ENCODE peak calls at places on chromosomes 2 and 18, in five cellular contexts. One of them, this sample, is unnamed. For H3K27me3 and H3K4me1, the result is how much of the 10 kb centered on the place peaks cover.

GRCh38 chr2:217672472-217672871 is 330.3 kb downstream of the TNS1 start:
- DNase-seq in spleen: no peak
- DNase-seq in breast epithelium: peak
- DNase-seq in uterus: no peak
- DNase-seq in neural progenitor cell: no peak
- DNase-seq in this sample: no peak

GRCh38 chr18:58937204-58937603 is 72.5 kb downstream of the ZNF532 start:
- DNase-seq in uterus: no peak
- DNase-seq in breast epithelium: no peak
- DNase-seq in neural progenitor cell: no peak
- DNase-seq in spleen: no peak
- DNase-seq in this sample: peak

GRCh38 chr2:203327918-203328734 is at the start of gene ABI2:
- DNase-seq in uterus: peak
- DNase-seq in breast epithelium: peak
- DNase-seq in spleen: peak
- DNase-seq in neural progenitor cell: peak
- DNase-seq in this sample: peak

GRCh38 chr2:149799296-149799695 is 211.7 kb upstream of the MMADHC start:
- DNase-seq in breast epithelium: no peak
- DNase-seq in neural progenitor cell: peak
- DNase-seq in spleen: no peak
- DNase-seq in uterus: no peak
- DNase-seq in this sample: peak

GRCh38 chr2:99403084-99403483 is 65.9 kb downstream of the EIF5B start:
- DNase-seq in uterus: no peak
- DNase-seq in spleen: no peak
- DNase-seq in neural progenitor cell: no peak
- DNase-seq in breast epithelium: no peak
- DNase-seq in this sample: no peak

GRCh38 chr2:170360546-170361358 is 182.8 kb downstream of the MYO3B start:
- DNase-seq in uterus: no peak
- DNase-seq in spleen: no peak
- DNase-seq in breast epithelium: no peak
- DNase-seq in neural progenitor cell: peak
- DNase-seq in this sample: no peak

GRCh38 chr2:240322231-240322955 is 113.1 kb upstream of the GPC1 start:
- DNase-seq in uterus: no peak
- DNase-seq in neural progenitor cell: no peak
- DNase-seq in breast epithelium: no peak
- DNase-seq in spleen: no peak
- DNase-seq in this sample: no peak

GRCh38 chr18:34609991-34610658 is 100.0 kb upstream of the DTNA start:
- DNase-seq in breast epithelium: no peak
- DNase-seq in uterus: no peak
- DNase-seq in spleen: no peak
- DNase-seq in neural progenitor cell: no peak
- DNase-seq in this sample: no peak

GRCh38 chr2:210198326-210198725 is 26.9 kb downstream of the ACADL start:
- DNase-seq in uterus: no peak
- DNase-seq in breast epithelium: no peak
- DNase-seq in neural progenitor cell: no peak
- DNase-seq in spleen: no peak
- DNase-seq in this sample: peak

GRCh38 chr2:110716959-110717645 is 15.3 kb upstream of the ACOXL start:
- DNase-seq in breast epithelium: no peak
- DNase-seq in uterus: no peak
- DNase-seq in spleen: no peak
- DNase-seq in neural progenitor cell: no peak
- DNase-seq in this sample: no peak

GRCh38 chr2:10704034-10704594 is 14.3 kb upstream of the NOL10 start:
- DNase-seq in breast epithelium: no peak
- DNase-seq in uterus: no peak
- DNase-seq in spleen: no peak
- DNase-seq in neural progenitor cell: no peak
- DNase-seq in this sample: peak

GRCh38 chr2:16069663-16069932 is 129.2 kb downstream of the MYCN start:
- DNase-seq in uterus: no peak
- DNase-seq in neural progenitor cell: no peak
- DNase-seq in spleen: no peak
- DNase-seq in breast epithelium: peak
- DNase-seq in this sample: no peak

GRCh38 chr2:174992886-174993285 is 12.3 kb downstream of the CHN1 start:
- DNase-seq in uterus: no peak
- DNase-seq in breast epithelium: no peak
- DNase-seq in neural progenitor cell: no peak
- DNase-seq in spleen: no peak
- DNase-seq in this sample: no peak

GRCh38 chr2:64318476-64318748 is 135.6 kb upstream of the LGALSL start:
- DNase-seq in spleen: no peak
- DNase-seq in uterus: no peak
- DNase-seq in neural progenitor cell: no peak
- DNase-seq in breast epithelium: no peak
- DNase-seq in this sample: no peak

GRCh38 chr2:64322433-64322832 is 131.5 kb upstream of the LGALSL start:
- DNase-seq in spleen: no peak
- DNase-seq in uterus: no peak
- DNase-seq in neural progenitor cell: no peak
- DNase-seq in breast epithelium: no peak
- DNase-seq in this sample: no peak

GRCh38 chr2:64323192-64323591 is 130.8 kb upstream of the LGALSL start:
- DNase-seq in uterus: no peak
- DNase-seq in spleen: no peak
- DNase-seq in breast epithelium: no peak
- DNase-seq in neural progenitor cell: no peak
- DNase-seq in this sample: no peak

GRCh38 chr2:64317712-64318475 is 136.1 kb upstream of the LGALSL start:
- DNase-seq in neural progenitor cell: no peak
- DNase-seq in spleen: no peak
- DNase-seq in uterus: no peak
- DNase-seq in breast epithelium: no peak
- DNase-seq in this sample: no peak

DNA sequence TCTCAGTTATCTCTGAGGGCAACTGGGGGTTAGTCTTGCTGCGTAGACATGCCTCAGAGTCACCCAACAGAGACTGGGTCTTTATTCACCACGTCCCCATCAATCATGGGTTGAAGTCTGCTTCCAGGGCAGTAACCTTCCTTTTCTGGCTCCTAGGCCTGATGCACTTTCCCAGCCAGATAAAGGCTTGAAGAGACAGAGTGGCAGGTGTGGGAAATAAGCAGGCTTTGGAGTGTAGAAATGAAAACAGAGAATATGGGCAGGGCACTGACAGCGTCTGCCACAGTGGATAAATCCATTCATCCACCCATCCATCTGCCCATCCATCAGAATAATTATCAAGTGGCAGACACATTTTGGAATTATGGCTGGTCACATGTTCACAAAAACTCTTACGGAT is 134.0 kb upstream of the LGALSL start:
- DNase-seq in breast epithelium: no peak
- DNase-seq in spleen: no peak
- DNase-seq in uterus: no peak
- DNase-seq in neural progenitor cell: no peak
- DNase-seq in this sample: no peak
- H3K27me3 ChIP-seq in breast epithelium: under half
- H3K27me3 ChIP-seq in spleen: under half
- H3K27me3 ChIP-seq in uterus: under half
- H3K27me3 ChIP-seq in neural progenitor cell: under half
- H3K27me3 ChIP-seq in this sample: under half

DNA sequence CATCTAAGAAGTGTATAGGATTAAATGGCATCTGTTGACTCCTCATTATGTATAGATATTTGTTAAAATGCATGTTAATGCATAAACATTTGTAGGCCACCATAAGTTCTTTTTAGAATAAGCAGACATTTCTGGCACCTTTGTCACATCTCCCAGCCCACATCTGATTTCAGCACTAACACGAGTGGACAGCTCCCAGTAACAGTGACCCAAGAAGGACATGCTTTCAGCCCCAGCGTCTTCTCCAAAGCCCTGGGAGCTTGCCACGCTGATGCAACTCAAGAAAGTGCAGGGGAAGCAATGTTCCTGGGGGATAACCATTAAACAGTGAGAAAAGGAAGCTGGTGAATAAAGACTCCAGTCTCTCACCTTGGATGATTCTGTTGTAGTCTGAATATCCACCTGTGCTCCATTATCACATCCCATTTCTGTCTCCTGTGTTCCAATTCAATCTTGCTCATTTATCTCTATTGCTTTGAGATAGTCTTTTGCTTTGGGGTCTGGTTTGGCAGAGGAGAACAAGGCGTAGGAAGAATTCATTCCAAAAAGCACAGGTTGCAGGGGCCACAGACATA is 182.6 kb upstream of the THSD7B start:
- DNase-seq in spleen: no peak
- DNase-seq in neural progenitor cell: peak
- DNase-seq in breast epithelium: no peak
- DNase-seq in uterus: no peak
- DNase-seq in this sample: peak
- TF ChIP-seq CTCF in spleen: no peak
- TF ChIP-seq CTCF in neural progenitor cell: no peak
- TF ChIP-seq CTCF in breast epithelium: no peak
- TF ChIP-seq CTCF in uterus: no peak
- TF ChIP-seq CTCF in this sample: no peak

GRCh38 chr2:113056501-113056900 is 2.5 kb upstream of the IL36RN start:
- DNase-seq in spleen: no peak
- DNase-seq in breast epithelium: no peak
- DNase-seq in uterus: no peak
- DNase-seq in neural progenitor cell: no peak
- DNase-seq in this sample: no peak

GRCh38 chr2:113052767-113053166 is at the start of gene IL36B:
- DNase-seq in uterus: no peak
- DNase-seq in neural progenitor cell: no peak
- DNase-seq in breast epithelium: no peak
- DNase-seq in spleen: no peak
- DNase-seq in this sample: no peak

GRCh38 chr2:113053666-113054435 is 1.2 kb upstream of the IL36B start:
- DNase-seq in breast epithelium: no peak
- DNase-seq in uterus: no peak
- DNase-seq in neural progenitor cell: no peak
- DNase-seq in spleen: no peak
- DNase-seq in this sample: peak

GRCh38 chr2:113046465-113046864 is 6.2 kb downstream of the IL36B start:
- DNase-seq in neural progenitor cell: no peak
- DNase-seq in spleen: no peak
- DNase-seq in breast epithelium: no peak
- DNase-seq in uterus: no peak
- DNase-seq in this sample: no peak

DNA sequence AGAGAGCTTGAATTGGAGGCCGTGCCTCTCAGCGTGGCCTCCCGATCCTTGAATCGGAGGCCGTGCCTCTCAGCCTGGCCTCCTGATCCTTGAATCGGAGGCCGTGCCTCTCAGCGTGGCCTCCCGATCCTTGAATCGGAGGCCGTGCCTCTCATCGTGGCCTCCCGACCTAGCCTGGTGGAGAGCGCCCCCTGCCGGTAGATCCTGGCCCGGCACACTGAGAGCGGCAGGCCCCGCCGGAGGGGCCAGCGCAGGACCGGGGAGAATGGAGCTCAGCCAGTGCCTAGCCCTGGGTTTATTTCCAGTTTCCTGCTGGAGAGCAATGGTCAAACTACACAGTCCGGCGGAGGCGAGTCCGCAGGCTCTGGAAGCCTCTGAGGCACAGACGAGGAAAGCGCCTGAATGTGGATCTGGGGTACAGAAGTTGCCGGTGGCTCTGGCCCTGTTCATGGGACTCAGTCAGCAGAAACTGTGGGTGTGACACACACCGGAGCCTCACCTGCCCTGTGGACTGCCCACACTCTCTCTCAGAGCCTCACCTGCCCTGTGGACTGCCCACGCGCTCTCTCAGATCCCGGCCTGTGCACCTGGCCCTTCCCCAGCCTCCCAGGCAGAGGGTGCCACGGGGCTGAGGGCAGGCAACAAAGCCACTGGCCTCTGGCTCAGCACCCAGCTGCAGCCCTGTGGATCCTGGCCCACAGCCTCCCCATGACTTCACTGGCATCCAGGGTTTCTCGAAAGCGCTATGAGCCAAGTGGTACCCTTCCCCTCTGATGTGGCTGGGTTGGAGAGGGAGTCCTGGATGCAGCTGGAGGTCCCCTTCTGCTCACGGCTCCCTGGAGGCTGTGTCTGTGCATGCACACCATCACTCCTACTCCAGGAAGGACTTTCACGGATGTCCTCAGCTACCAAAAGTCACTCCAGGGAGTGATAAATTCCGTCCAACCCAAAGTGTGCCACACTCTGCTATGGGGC is 1.5 kb downstream of the IL36B start:
- DNase-seq in spleen: no peak
- DNase-seq in neural progenitor cell: no peak
- DNase-seq in uterus: no peak
- DNase-seq in breast epithelium: no peak
- DNase-seq in this sample: no peak
- H3K4me1 ChIP-seq in spleen: under half
- H3K4me1 ChIP-seq in neural progenitor cell: under half
- H3K4me1 ChIP-seq in uterus: under half
- H3K4me1 ChIP-seq in breast epithelium: under half
- H3K4me1 ChIP-seq in this sample: under half

DNA sequence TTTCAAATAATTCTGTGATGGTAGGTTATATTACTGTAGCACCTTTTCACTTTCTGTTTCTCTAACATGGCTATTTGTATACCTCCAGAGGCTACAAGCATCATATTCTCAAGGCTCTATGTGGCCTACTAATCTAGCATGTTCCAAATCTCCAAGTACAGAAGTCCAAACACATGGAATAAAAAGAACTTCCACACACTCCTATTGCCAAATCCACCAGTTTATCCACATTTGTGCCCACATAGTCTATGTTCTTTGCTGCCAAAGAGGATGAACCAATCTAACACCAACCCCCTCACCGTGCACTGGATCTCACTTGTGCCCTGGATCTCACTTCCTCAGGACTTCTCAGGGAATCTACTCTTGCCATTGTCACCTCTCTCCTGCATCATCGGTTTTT is 247.3 kb upstream of the RBBP8 start:
- DNase-seq in spleen: no peak
- DNase-seq in neural progenitor cell: no peak
- DNase-seq in breast epithelium: no peak
- DNase-seq in uterus: no peak
- DNase-seq in this sample: no peak
- H3K27me3 ChIP-seq in spleen: under half
- H3K27me3 ChIP-seq in neural progenitor cell: under half
- H3K27me3 ChIP-seq in breast epithelium: under half
- H3K27me3 ChIP-seq in uterus: under half
- H3K27me3 ChIP-seq in this sample: under half

This sample was measured in foreskin keratinocyte.